ENCODE peak calls at places on chromosomes 6 and 20, in six cellular contexts. I is type B pancreatic cell; E is BJ; Q is CD4-positive, alpha-beta T cell; M is cardiac muscle cell; G is LNCaP clone FGC. T is an unnamed sample.

GRCh38 chr6:82030761-82031160 is 216.8 kb downstream of the IBTK start:
- DNase-seq in I (no peak), E (no peak), Q (no peak), M (peak), G (no peak), T (no peak)

GRCh38 chr20:57388953-57389694 is 2.1 kb upstream of the RBM38 start:
- DNase-seq in I (peak), E (peak), Q (no peak), M (peak), G (no peak), T (no peak)

GRCh38 chr20:61340157-61340556 is 88.1 kb downstream of the CDH4 start:
- DNase-seq in I (no peak), E (no peak), Q (no peak), M (peak), G (no peak), T (peak)

GRCh38 chr20:63580796-63581461 is 6.9 kb upstream of the HELZ2 start:
- DNase-seq in I (no peak), E (no peak), Q (peak), M (peak), G (peak), T (no peak)

GRCh38 chr20:63494084-63494419 is 4.8 kb downstream of the EEF1A2 start:
- DNase-seq in I (no peak), E (no peak), Q (no peak), M (no peak), G (no peak), T (no peak)

GRCh38 chr6:31581511-31582229 is 554 bp downstream of the LTB start:
- DNase-seq in I (no peak), E (no peak), Q (no peak), M (peak), G (no peak), T (no peak)

GRCh38 chr20:43809206-43809819 is 82.5 kb upstream of the GTSF1L start:
- DNase-seq in I (no peak), E (no peak), Q (no peak), M (no peak), G (no peak), T (no peak)

GRCh38 chr20:61308171-61308795 is 56.2 kb downstream of the CDH4 start:
- DNase-seq in I (no peak), E (no peak), Q (no peak), M (no peak), G (no peak), T (no peak)

GRCh38 chr20:7195704-7196103 is 428.2 kb downstream of the BMP2 start:
- DNase-seq in I (no peak), E (no peak), Q (no peak), M (no peak), G (no peak), T (no peak)

GRCh38 chr6:11398451-11399326 is 138.9 kb upstream of the TMEM170B start:
- DNase-seq in I (no peak), E (no peak), Q (no peak), M (no peak), G (no peak), T (no peak)

GRCh38 chr20:2914160-2914559 is 40.9 kb downstream of the PTPRA start:
- DNase-seq in I (no peak), E (no peak), Q (no peak), M (peak), G (no peak), T (no peak)
- TF ChIP-seq CTCF in I (peak), E (no peak), Q (no peak), M (peak), G (peak), T (no peak)

GRCh38 chr6:20806669-20807068 is 272.4 kb downstream of the CDKAL1 start:
- DNase-seq in I (no peak), E (no peak), Q (no peak), M (no peak), G (no peak), T (no peak)
- TF ChIP-seq CTCF in I (no peak), E (no peak), Q (no peak), M (no peak), G (no peak), T (no peak)

GRCh38 chr6:129521946-129522345 is 188.0 kb downstream of the ARHGAP18 start:
- DNase-seq in I (no peak), E (no peak), Q (no peak), M (no peak), G (no peak), T (no peak)
- TF ChIP-seq CTCF in I (no peak), E (no peak), Q (no peak), M (no peak), G (no peak), T (no peak)

GRCh38 chr6:6714498-6715360 is 126.2 kb downstream of the LY86 start:
- DNase-seq in I (no peak), E (no peak), Q (no peak), M (no peak), G (no peak), T (no peak)
- TF ChIP-seq CTCF in I (no peak), E (no peak), Q (no peak), M (no peak), G (no peak), T (no peak)

GRCh38 chr6:132484680-132485018 is 28.3 kb downstream of the STX7 start:
- DNase-seq in I (no peak), E (no peak), Q (no peak), M (peak), G (no peak), T (no peak)
- TF ChIP-seq CTCF in I (no peak), E (no peak), Q (no peak), M (no peak), G (no peak), T (no peak)

DNA sequence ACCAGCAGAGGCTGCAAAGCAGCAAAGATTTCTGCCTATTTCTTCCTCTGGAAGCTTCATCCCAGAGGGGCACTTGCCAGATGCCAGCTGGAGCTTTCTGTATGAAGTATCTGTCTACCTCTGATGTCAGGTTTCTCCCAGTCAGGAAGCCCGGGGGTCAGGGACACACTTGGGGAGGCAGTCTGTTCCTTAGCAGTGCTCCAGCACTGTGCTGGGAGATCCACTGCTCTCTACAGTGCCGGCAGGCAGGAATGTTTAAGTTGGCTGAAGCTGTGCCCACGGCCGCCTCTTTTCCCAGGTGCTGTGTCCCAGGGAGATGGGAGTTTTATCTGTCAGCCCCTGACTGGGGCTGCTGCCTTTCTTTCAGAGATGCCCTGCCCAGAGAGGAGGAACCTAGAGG is 631.1 kb upstream of the HTR1E start:
- DNase-seq in I (no peak), E (no peak), Q (no peak), M (no peak), G (no peak), T (no peak)
- TF ChIP-seq CTCF in I (no peak), E (no peak), Q (no peak), M (no peak), G (no peak), T (no peak)

T was measured in CD14-positive monocyte.